ENCODE peak calls at places on chromosomes 7 and 10, in four cellular contexts. R is body of pancreas, O is IMR-90, Z is lower leg skin. F is an unnamed sample.

GRCh38 chr7:83259064-83259463 is 96.4 kb upstream of the PCLO start:
- DNase-seq in R (no peak), O (no peak), Z (no peak), F (no peak)

GRCh38 chr7:7251742-7252141 is 69.4 kb downstream of the C1GALT1 start:
- DNase-seq in Z (no peak), O (no peak), R (no peak), F (no peak)

GRCh38 chr10:113639966-113640365 is 23.9 kb downstream of the NRAP start:
- DNase-seq in Z (no peak), R (no peak), O (no peak), F (no peak)

GRCh38 chr10:102068216-102068615 is 3.1 kb downstream of the HPS6 start:
- DNase-seq in Z (no peak), R (peak), O (no peak), F (no peak)

GRCh38 chr10:5720182-5720581 is 35.5 kb downstream of the TASOR2 start:
- DNase-seq in O (no peak), R (no peak), Z (no peak), F (no peak)

GRCh38 chr7:124201768-124202349 is 169.0 kb upstream of the TMEM229A start:
- DNase-seq in R (no peak), Z (no peak), O (peak), F (no peak)

GRCh38 chr7:129438839-129439640 is 4.8 kb downstream of the STRIP2 start:
- DNase-seq in Z (no peak), R (no peak), O (peak), F (no peak)

GRCh38 chr10:79928028-79928583 is 20.8 kb downstream of the SFTPD start:
- DNase-seq in R (no peak), O (no peak), Z (no peak), F (no peak)

GRCh38 chr7:108280136-108280535 is 150.0 kb upstream of the LAMB4 start:
- DNase-seq in O (no peak), R (peak), Z (no peak), F (no peak)

DNA sequence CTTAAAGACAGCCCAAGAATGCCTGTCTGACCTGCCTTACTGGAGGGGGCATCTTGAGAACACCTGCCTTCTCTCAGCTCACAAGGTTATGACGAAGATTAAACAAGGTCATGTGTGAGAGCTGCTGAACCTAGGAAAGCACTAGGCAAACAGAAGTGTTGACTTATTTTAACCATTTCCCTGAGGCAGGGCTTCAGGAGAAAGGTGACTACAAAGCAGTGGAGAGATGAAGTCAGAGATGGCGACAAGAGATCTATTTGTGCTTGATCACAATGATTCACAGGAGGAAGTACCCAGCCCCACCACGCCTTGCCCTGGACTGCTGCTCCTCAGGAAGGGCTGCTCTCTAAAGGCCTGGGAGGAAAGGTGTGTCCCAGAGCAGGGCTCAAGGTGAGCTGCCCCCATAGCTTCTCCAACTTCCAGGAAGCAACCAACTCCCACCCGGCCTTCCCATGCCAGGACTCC is 27.8 kb downstream of the STN1 start:
- DNase-seq in O (peak), R (peak), Z (no peak), F (no peak)
- TF ChIP-seq POLR2A in O (no peak), R (peak), Z (no peak), F (no peak)

GRCh38 chr10:38027992-38028391 is 17.5 kb downstream of the ZNF33A start:
- DNase-seq in O (peak), R (no peak), Z (no peak), F (no peak)

DNA sequence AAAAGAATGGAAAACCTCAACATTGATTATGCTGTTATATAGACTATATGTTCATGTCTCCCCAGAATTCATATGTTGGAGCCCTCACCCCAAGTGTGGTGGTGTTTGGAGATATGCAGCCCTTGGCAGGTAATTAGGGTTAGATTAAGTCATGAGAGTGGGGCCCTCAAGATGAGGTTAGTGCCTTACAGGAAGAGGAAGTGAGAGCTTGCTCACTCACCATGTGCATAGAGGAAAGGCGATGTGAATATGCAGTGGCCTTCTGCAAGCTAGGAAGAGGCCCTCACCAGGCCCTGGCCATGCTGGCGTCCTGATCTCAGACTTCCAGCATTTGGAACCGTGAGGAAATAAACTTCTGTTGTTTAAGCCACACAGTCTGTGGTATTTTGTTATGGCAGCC is 14.8 kb downstream of the ZNF33A start:
- DNase-seq in Z (no peak), R (no peak), O (no peak), F (no peak)
- TF ChIP-seq POLR2A in Z (no peak), R (no peak), O (no peak), F (no peak)

GRCh38 chr7:38178004-38178694 is at the start of gene STARD3NL:
- DNase-seq in O (peak), R (peak), Z (peak), F (peak)
- TF ChIP-seq POLR2A in O (peak), R (peak), Z (peak), F (peak)

GRCh38 chr7:148700693-148701092 is 2.0 kb downstream of the CUL1 start:
- DNase-seq in O (peak), Z (no peak), R (no peak), F (no peak)
- TF ChIP-seq POLR2A in O (no peak), Z (no peak), R (no peak), F (no peak)

DNA sequence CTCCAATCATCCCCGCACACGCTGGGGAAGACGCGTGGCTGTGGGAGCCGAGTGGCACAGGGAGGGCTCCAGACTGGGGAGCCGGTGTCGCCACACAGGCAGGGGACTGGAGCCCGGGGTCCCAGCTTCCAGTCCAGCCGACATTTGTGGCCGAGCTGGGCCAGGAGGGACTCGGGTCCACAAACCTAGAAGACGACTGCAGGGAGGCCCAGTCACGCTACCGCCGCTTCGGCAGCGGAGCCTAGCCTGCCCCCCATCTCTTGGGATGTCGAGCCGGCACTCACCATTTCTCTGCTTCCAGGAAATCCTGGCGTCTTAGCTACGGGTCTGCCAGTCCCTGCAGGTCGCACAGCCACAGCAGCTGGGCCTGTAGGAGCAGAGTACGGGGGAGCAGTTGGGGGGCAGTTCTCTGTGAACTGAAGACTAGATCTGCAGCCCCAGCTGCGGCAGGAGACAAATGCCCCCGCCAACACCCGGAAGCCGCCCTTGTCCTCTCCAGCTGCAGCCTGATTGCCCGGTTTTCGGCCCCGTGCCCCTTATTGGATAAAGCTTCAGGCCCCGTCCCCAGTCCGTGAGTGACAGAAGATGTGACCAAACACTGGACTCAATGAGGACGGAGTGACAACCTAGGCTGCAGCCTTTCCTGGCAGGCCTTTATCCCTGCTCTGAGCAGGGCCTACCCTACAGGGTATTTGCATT is 270.7 kb downstream of the ZNF33B start:
- DNase-seq in Z (peak), R (peak), O (peak), F (no peak)
- TF ChIP-seq POLR2A in Z (no peak), R (peak), O (no peak), F (no peak)

GRCh38 chr10:101066146-101066889 is 4.5 kb downstream of the KAZALD1 start:
- DNase-seq in R (peak), Z (peak), O (peak), F (peak)

GRCh38 chr10:101064415-101065030 is 2.7 kb downstream of the KAZALD1 start:
- DNase-seq in O (no peak), Z (no peak), R (no peak), F (no peak)

GRCh38 chr10:101065479-101066145 is 3.8 kb downstream of the KAZALD1 start:
- DNase-seq in Z (no peak), O (peak), R (no peak), F (no peak)

GRCh38 chr10:101067356-101068083 is 5.7 kb downstream of the KAZALD1 start:
- DNase-seq in R (peak), O (peak), Z (peak), F (peak)

GRCh38 chr10:101066890-101067355 is 5.1 kb downstream of the KAZALD1 start:
- DNase-seq in Z (no peak), R (no peak), O (no peak), F (no peak)
- TF ChIP-seq POLR2A in Z (no peak), R (no peak), O (no peak), F (no peak)

GRCh38 chr10:132808247-132808567 is 22.3 kb upstream of the NKX6-2 start:
- DNase-seq in Z (no peak), O (no peak), R (no peak), F (no peak)
- TF ChIP-seq POLR2A in Z (no peak), O (no peak), R (no peak), F (no peak)

GRCh38 chr7:32319019-32319382 is 171.2 kb downstream of the LSM5 start:
- DNase-seq in O (no peak), R (no peak), Z (no peak), F (no peak)

GRCh38 chr7:32323687-32324086 is 166.5 kb downstream of the LSM5 start:
- DNase-seq in R (no peak), O (no peak), Z (no peak), F (no peak)

GRCh38 chr7:32316831-32317230 is 173.3 kb downstream of the LSM5 start:
- DNase-seq in Z (no peak), O (no peak), R (no peak), F (no peak)

DNA sequence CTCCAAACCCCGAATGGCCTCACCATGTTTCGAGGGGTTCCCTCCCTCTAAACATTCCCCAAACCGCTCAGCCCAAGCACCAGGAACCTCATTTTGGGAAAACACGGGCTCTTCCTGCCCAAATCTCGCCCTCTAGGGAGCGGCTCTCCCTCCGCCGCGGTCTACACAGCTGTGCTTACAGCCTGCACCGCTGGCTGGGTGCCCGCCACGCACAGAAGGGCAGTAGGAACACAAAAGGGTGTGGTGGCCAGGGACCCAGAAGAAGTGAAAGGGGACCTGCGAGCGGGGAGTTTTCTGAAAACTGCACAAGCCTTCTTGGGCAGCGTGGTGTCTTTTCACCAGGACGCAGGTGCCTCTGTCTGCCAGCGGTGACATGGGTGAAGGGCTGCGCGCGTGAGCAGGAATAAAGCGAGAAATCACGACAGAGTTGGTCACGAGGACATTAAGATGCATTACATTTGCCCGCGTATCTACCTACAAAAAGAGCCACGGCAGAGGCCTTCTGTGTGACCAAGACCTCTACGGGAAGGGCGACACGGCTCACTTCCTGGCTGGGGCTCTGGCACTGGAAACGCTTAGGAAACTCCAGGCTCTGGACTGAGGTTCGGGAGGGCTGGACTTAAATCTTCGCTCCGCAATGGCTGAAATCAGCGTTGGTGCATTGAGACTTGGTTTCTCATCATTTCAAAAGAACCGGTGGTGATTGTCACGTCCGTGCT is 171.7 kb downstream of the LSM5 start:
- DNase-seq in O (no peak), R (peak), Z (no peak), F (no peak)
- TF ChIP-seq POLR2A in O (no peak), R (no peak), Z (no peak), F (no peak)

F was measured in GM12891.